ENCODE peak calls at places on chromosomes 6 and 20, in ten cellular contexts. M is OCI-LY7; A is endodermal cell; Q is CD8-positive, alpha-beta memory T cell; W is small intestine; Y is GM23248; O is brain microvascular endothelial cell; E is upper lobe of left lung; P is caudate nucleus; Z is sigmoid colon. B is an unnamed sample.

GRCh38 chr20:21609221-21609620 is 95.4 kb upstream of the NKX2-2 start:
- DNase-seq in W (no peak), Y (peak; percentile 28), Z (no peak), M (no peak), O (no peak), E (no peak), Q (no peak), A (no peak), P (peak; percentile 28), B (no peak)

GRCh38 chr20:41462372-41463161 is 95.9 kb upstream of the EMILIN3 start:
- DNase-seq in P (no peak), E (no peak), Y (no peak), A (no peak), Q (no peak), M (no peak), O (no peak), W (no peak), Z (no peak), B (no peak)

GRCh38 chr6:151900256-151900655 is 92.8 kb downstream of the ESR1 start:
- DNase-seq in Y (no peak), M (no peak), O (no peak), A (no peak), Q (no peak), P (no peak), E (no peak), Z (no peak), W (no peak), B (no peak)

GRCh38 chr6:28488916-28489365 is 26.7 kb downstream of the GPX6 start:
- DNase-seq in M (no peak), Q (peak; percentile 45), W (no peak), Z (no peak), P (no peak), A (peak; percentile 84), Y (peak; percentile 65), O (peak; percentile 72), E (no peak), B (no peak)

GRCh38 chr6:126804255-126805064 is 314.0 kb upstream of the RSPO3 start:
- DNase-seq in A (peak; percentile 63), Q (no peak), M (peak; percentile 17), P (peak; percentile 1), O (peak; percentile 67), Z (no peak), E (no peak), W (peak; percentile 20), Y (peak; percentile 71), B (peak; percentile 36)

GRCh38 chr20:5470458-5470857 is 153.7 kb upstream of the PROKR2 start:
- DNase-seq in Z (no peak), W (no peak), P (no peak), Y (no peak), A (no peak), E (no peak), M (no peak), Q (no peak), O (no peak), B (no peak)

GRCh38 chr6:36127462-36128016 is 2.8 kb upstream of the MAPK13 start:
- DNase-seq in Z (peak; percentile 77), O (peak; percentile 83), Y (peak; percentile 94), M (no peak), P (no peak), E (no peak), A (no peak), W (no peak), Q (no peak), B (peak; percentile 73)

GRCh38 chr6:345747-346388 is 45.7 kb upstream of the IRF4 start:
- DNase-seq in W (no peak), Y (peak; percentile 36), M (no peak), Z (no peak), O (peak; percentile 11), P (no peak), E (no peak), Q (no peak), A (no peak), B (no peak)

GRCh38 chr6:44063561-44064059 is 63.6 kb downstream of the MRPL14 start:
- DNase-seq in Z (no peak), A (no peak), Y (no peak), M (no peak), Q (no peak), O (no peak), P (no peak), E (no peak), W (no peak), B (no peak)

GRCh38 chr6:44064089-44064947 is 62.9 kb downstream of the MRPL14 start:
- DNase-seq in O (peak; percentile 99), W (no peak), M (no peak), P (no peak), A (no peak), E (no peak), Y (peak; percentile 97), Q (no peak), Z (peak; percentile 84), B (no peak)

GRCh38 chr6:44061375-44062104 is 65.7 kb downstream of the MRPL14 start:
- DNase-seq in Q (no peak), A (no peak), M (no peak), Z (no peak), W (no peak), E (no peak), P (no peak), O (no peak), Y (peak; percentile 69), B (no peak)

GRCh38 chr6:44062105-44062770 is 65.0 kb downstream of the MRPL14 start:
- DNase-seq in M (no peak), A (no peak), W (no peak), P (no peak), Z (no peak), Q (no peak), Y (no peak), E (no peak), O (no peak), B (no peak)

DNA sequence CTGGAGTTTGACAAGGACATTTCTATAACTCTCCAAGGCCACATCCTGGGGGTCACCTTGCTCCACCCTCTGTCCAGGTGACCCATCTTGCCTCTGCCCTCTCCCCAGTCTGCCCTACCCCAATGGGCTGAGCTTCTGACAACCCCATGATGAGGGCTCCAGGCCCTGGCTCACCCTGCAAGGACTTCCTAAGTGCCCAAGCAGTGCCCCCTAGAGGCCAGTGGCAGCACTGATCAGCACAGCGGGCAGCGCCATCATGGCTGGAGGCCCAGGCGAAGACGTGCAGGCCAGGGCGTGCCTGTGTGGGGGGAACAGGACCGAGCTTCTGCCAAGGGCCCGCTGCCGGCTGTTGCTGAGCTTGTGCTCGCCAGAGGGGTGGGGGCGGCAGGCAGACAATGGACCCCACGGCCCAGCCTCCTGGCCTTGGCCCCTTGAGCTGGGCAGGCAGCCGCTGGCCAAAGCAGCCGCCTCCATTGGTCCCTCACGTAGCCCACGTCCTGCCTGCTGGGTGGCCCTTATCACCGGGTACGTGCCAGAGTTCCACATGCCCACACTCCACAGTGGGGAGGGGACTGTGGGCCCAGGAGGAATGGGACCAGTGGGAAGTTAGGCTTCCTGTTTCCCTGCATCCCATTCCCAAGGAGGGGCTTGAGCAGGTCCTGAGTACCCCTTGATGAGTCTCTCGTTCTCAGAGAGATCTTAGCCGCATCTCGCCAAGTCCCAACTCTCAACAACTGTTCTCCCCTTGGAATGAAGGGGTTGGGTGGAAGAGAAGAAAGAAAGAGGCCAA is 64.3 kb downstream of the MRPL14 start:
- DNase-seq in E (peak; percentile 81), A (peak; percentile 95), Z (no peak), O (no peak), Y (no peak), P (no peak), Q (no peak), W (no peak), M (peak; percentile 42), B (no peak)
- H3K27ac ChIP-seq in E (no peak overlapping the region), A (no peak overlapping the region), Z (peak overlapping the region; percentile 37), O (peak overlapping the region; percentile 86), Y (no peak overlapping the region), P (no peak overlapping the region), Q (peak overlapping the region; percentile 86), W (no peak overlapping the region), M (no peak overlapping the region), B (peak overlapping the region; percentile 85)

GRCh38 chr20:50794846-50795634 is at the start of gene BCAS4:
- DNase-seq in M (peak; percentile 93), W (peak; percentile 76), Q (peak; percentile 89), O (peak; percentile 51), E (peak; percentile 97), Y (peak; percentile 94), P (peak; percentile 55), Z (peak; percentile 83), A (peak; percentile 95), B (peak; percentile 96)

GRCh38 chr20:50797142-50797541 is 2.3 kb downstream of the BCAS4 start:
- DNase-seq in P (no peak), Y (no peak), O (no peak), M (no peak), E (no peak), W (no peak), A (no peak), Z (peak; percentile 18), Q (no peak), B (no peak)

GRCh38 chr20:50792708-50793574 is 1.9 kb upstream of the BCAS4 start:
- DNase-seq in Y (no peak), Q (no peak), Z (no peak), P (no peak), E (no peak), O (no peak), W (no peak), A (no peak), M (no peak), B (no peak)

GRCh38 chr20:50790651-50791277 is 4.1 kb upstream of the BCAS4 start:
- DNase-seq in O (peak; percentile 87), Y (peak; percentile 97), M (peak; percentile 91), Z (peak; percentile 94), E (peak; percentile 95), W (peak; percentile 93), Q (peak; percentile 75), P (peak; percentile 84), A (peak; percentile 97), B (peak; percentile 98)

GRCh38 chr20:50794181-50794845 is 548 bp upstream of the BCAS4 start:
- DNase-seq in Z (no peak), Y (peak; percentile 46), O (no peak), E (no peak), A (no peak), Q (no peak), P (no peak), M (peak; percentile 36), W (no peak), B (no peak)
- H3K27ac ChIP-seq in Z (peak overlapping the region; percentile 13), Y (no peak overlapping the region), O (no peak overlapping the region), E (no peak overlapping the region), A (no peak overlapping the region), Q (no peak overlapping the region), P (no peak overlapping the region), M (peak overlapping the region; percentile 93), W (peak overlapping the region; percentile 6), B (peak overlapping the region; percentile 64)

GRCh38 chr6:122109075-122109474 is 290.4 kb upstream of the HSF2 start:
- DNase-seq in Z (no peak), A (no peak), Y (no peak), M (no peak), E (no peak), W (no peak), P (no peak), O (no peak), Q (no peak), B (no peak)
- H3K27ac ChIP-seq in Z (no peak overlapping the region), A (no peak overlapping the region), Y (no peak overlapping the region), M (no peak overlapping the region), E (no peak overlapping the region), W (no peak overlapping the region), P (no peak overlapping the region), O (no peak overlapping the region), Q (no peak overlapping the region), B (no peak overlapping the region)

DNA sequence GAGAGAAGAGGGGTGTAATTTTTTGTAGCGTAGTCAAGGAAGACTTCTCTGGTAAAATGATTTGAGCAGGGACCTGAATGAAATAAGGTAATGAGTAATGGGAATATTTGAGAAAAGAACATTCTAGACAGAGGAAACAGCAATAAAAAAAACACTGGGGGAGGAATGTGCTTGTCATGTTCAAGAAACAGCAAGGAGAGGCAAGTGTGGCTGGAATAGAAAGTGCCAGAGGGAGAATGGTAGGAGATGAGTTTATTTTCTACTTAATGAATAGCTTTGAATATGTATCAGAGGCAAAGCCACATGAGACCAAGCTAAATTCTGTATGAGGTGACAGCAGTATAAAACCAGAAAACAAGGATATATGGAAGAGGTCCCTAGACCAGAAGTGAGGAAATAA is 170.1 kb downstream of the CDKAL1 start:
- DNase-seq in Y (no peak), Q (no peak), O (no peak), P (no peak), Z (no peak), M (no peak), A (no peak), E (no peak), W (no peak), B (no peak)
- H3K27ac ChIP-seq in Y (no peak overlapping the region), Q (no peak overlapping the region), O (no peak overlapping the region), P (no peak overlapping the region), Z (no peak overlapping the region), M (no peak overlapping the region), A (no peak overlapping the region), E (no peak overlapping the region), W (no peak overlapping the region), B (no peak overlapping the region)

B was measured in RWPE1.